ENCODE peak calls at places on chromosomes 13 and 19, in nine cellular contexts. E, Z, S, P, H, N, L, R and A are unnamed samples.

GRCh38 chr19:46298477-46299003 is 1.7 kb downstream of the HIF3A start:
- DNase-seq in R (peak), H (no peak), P (no peak), N (no peak), S (no peak), Z (no peak), L (no peak), E (no peak), A (no peak)

GRCh38 chr13:99572131-99572530 is 70.9 kb downstream of the TM9SF2 start:
- DNase-seq in P (peak), S (no peak), H (no peak), Z (peak), R (no peak), N (no peak), L (no peak), E (peak), A (no peak)

GRCh38 chr19:8988204-8988603 is 22.0 kb downstream of the MUC16 start:
- DNase-seq in E (no peak), S (no peak), L (no peak), P (no peak), Z (no peak), N (no peak), H (no peak), R (no peak), A (peak)

GRCh38 chr13:20192470-20193141 is at the start of gene GJB2:
- DNase-seq in P (no peak), Z (no peak), R (peak), L (no peak), S (no peak), E (no peak), H (peak), N (no peak), A (peak)

GRCh38 chr13:82614086-82614485 is 1268.2 kb downstream of the SLITRK1 start:
- DNase-seq in E (no peak), P (no peak), S (no peak), Z (no peak), H (no peak), N (no peak), L (no peak), R (no peak), A (no peak)

GRCh38 chr13:75312884-75313520 is 169.0 kb downstream of the TBC1D4 start:
- DNase-seq in H (no peak), P (no peak), L (no peak), S (no peak), Z (no peak), E (no peak), R (no peak), N (no peak), A (no peak)

GRCh38 chr13:98445340-98446233 is 131.3 kb downstream of the STK24 start:
- DNase-seq in L (peak), S (peak), R (peak), N (peak), P (peak), Z (peak), H (peak), E (no peak), A (peak)

GRCh38 chr13:111947026-111947810 is 119.7 kb upstream of the SOX1 start:
- DNase-seq in E (no peak), Z (no peak), R (no peak), S (no peak), P (no peak), H (no peak), L (no peak), N (no peak), A (no peak)

GRCh38 chr19:31146546-31147183 is 202.6 kb downstream of the TSHZ3 start:
- DNase-seq in N (no peak), E (no peak), S (no peak), L (no peak), R (no peak), P (no peak), Z (no peak), H (no peak), A (no peak)

GRCh38 chr19:49862411-49863253 is 4.7 kb downstream of the PNKP start:
- DNase-seq in P (no peak), E (no peak), R (peak), Z (no peak), N (no peak), L (no peak), H (no peak), S (no peak), A (no peak)

GRCh38 chr19:18846862-18847515 is 15.2 kb downstream of the UPF1 start:
- DNase-seq in E (peak), H (peak), P (peak), L (no peak), S (peak), N (peak), Z (peak), R (peak), A (peak)

GRCh38 chr19:46730187-46730586 is 13.3 kb upstream of the PRKD2 start:
- DNase-seq in L (no peak), S (no peak), P (no peak), N (no peak), R (no peak), E (no peak), Z (no peak), H (no peak), A (no peak)

GRCh38 chr19:45800009-45800553 is 7.4 kb upstream of the DMWD start:
- DNase-seq in N (peak), S (no peak), L (no peak), R (no peak), H (no peak), E (no peak), P (peak), Z (peak), A (no peak)

GRCh38 chr13:50393641-50394040 is 378.4 kb downstream of the KCNRG start:
- DNase-seq in Z (peak), P (peak), R (no peak), E (no peak), L (no peak), S (no peak), H (no peak), N (no peak), A (no peak)

GRCh38 chr13:99265823-99266426 is 7.7 kb upstream of the GPR18 start:
- DNase-seq in S (no peak), L (no peak), H (peak), N (peak), E (no peak), R (no peak), P (peak), Z (peak), A (peak)

GRCh38 chr19:46040952-46041500 is at the start of gene IGFL4:
- DNase-seq in Z (peak), N (peak), E (no peak), H (peak), P (no peak), R (no peak), S (no peak), L (no peak), A (peak)

GRCh38 chr19:30085394-30085793 is 143.4 kb downstream of the URI1 start:
- DNase-seq in E (no peak), Z (peak), P (no peak), L (no peak), H (no peak), N (no peak), R (no peak), S (no peak), A (no peak)

GRCh38 chr19:48596679-48597465 is 9.7 kb upstream of the SPACA4 start:
- DNase-seq in L (no peak), H (no peak), E (no peak), P (no peak), N (no peak), Z (no peak), R (no peak), S (no peak), A (no peak)